ENCODE peak calls at places on chromosomes 5 and 9, in four cellular contexts. One of them, this sample, is unnamed.
A peak's percentile ranks its signal among the peaks of the same experiment; 100 is the strongest.

GRCh38 chr5:39256472-39256871 is 37.1 kb upstream of the FYB1 start:
- DNase-seq in mesothelial cell of epicardium: no peak
- DNase-seq in lung microvascular endothelial cell: no peak
- DNase-seq in WTC11: no peak
- DNase-seq in this sample: no peak

GRCh38 chr5:144179226-144179625 is 8.6 kb downstream of the KCTD16 start:
- DNase-seq in mesothelial cell of epicardium: no peak
- DNase-seq in lung microvascular endothelial cell: no peak
- DNase-seq in WTC11: no peak
- DNase-seq in this sample: no peak

GRCh38 chr5:99141534-99142135 is 212.8 kb upstream of the CHD1 start:
- DNase-seq in mesothelial cell of epicardium: no peak
- DNase-seq in lung microvascular endothelial cell: no peak
- DNase-seq in WTC11: no peak
- DNase-seq in this sample: no peak

GRCh38 chr5:167514461-167514860 is 777.0 kb upstream of the WWC1 start:
- DNase-seq in mesothelial cell of epicardium: no peak
- DNase-seq in lung microvascular endothelial cell: no peak
- DNase-seq in WTC11: no peak
- DNase-seq in this sample: no peak

GRCh38 chr5:135138116-135138850 is 104.3 kb upstream of the PITX1 start:
- DNase-seq in mesothelial cell of epicardium: no peak
- DNase-seq in lung microvascular endothelial cell: no peak
- DNase-seq in WTC11: no peak
- DNase-seq in this sample: no peak

GRCh38 chr9:115391166-115391825 is 273.3 kb upstream of the TNC start:
- DNase-seq in mesothelial cell of epicardium: no peak
- DNase-seq in lung microvascular endothelial cell: no peak
- DNase-seq in WTC11: no peak
- DNase-seq in this sample: no peak

GRCh38 chr5:181160144-181160754 is 12.9 kb downstream of the OR2V2 start:
- DNase-seq in mesothelial cell of epicardium: no peak
- DNase-seq in lung microvascular endothelial cell: peak; percentile 28
- DNase-seq in WTC11: peak; percentile 74
- DNase-seq in this sample: no peak

GRCh38 chr5:149489605-149490037 is 61.6 kb downstream of the CSNK1A1 start:
- DNase-seq in mesothelial cell of epicardium: no peak
- DNase-seq in lung microvascular endothelial cell: peak; percentile 51
- DNase-seq in WTC11: no peak
- DNase-seq in this sample: no peak

GRCh38 chr5:157903117-157903450 is 44.1 kb upstream of the CLINT1 start:
- DNase-seq in mesothelial cell of epicardium: no peak
- DNase-seq in lung microvascular endothelial cell: no peak
- DNase-seq in WTC11: no peak
- DNase-seq in this sample: no peak

GRCh38 chr5:55880453-55880852 is 29.3 kb downstream of the IL31RA start:
- DNase-seq in mesothelial cell of epicardium: no peak
- DNase-seq in lung microvascular endothelial cell: no peak
- DNase-seq in WTC11: no peak
- DNase-seq in this sample: no peak

GRCh38 chr9:111866976-111867375 is 29.6 kb upstream of the UGCG start:
- DNase-seq in mesothelial cell of epicardium: no peak
- DNase-seq in lung microvascular endothelial cell: peak; percentile 14
- DNase-seq in WTC11: no peak
- DNase-seq in this sample: no peak

GRCh38 chr9:80885894-80886293 is 803.5 kb downstream of the TLE1 start:
- DNase-seq in mesothelial cell of epicardium: no peak
- DNase-seq in lung microvascular endothelial cell: no peak
- DNase-seq in WTC11: peak; percentile 38
- DNase-seq in this sample: no peak

GRCh38 chr5:126445502-126446174 is 22.4 kb downstream of the GRAMD2B start:
- DNase-seq in mesothelial cell of epicardium: no peak
- DNase-seq in lung microvascular endothelial cell: no peak
- DNase-seq in WTC11: no peak
- DNase-seq in this sample: no peak

GRCh38 chr9:1709347-1709746 is 305.8 kb upstream of the SMARCA2 start:
- DNase-seq in mesothelial cell of epicardium: no peak
- DNase-seq in lung microvascular endothelial cell: no peak
- DNase-seq in WTC11: no peak
- DNase-seq in this sample: no peak

GRCh38 chr9:137860361-137860760 is 17.2 kb upstream of the CACNA1B start:
- DNase-seq in mesothelial cell of epicardium: no peak
- DNase-seq in lung microvascular endothelial cell: no peak
- DNase-seq in WTC11: no peak
- DNase-seq in this sample: no peak

GRCh38 chr9:27059907-27060306 is 49.1 kb upstream of the TEK start:
- DNase-seq in mesothelial cell of epicardium: no peak
- DNase-seq in lung microvascular endothelial cell: peak; percentile 87
- DNase-seq in WTC11: no peak
- DNase-seq in this sample: no peak

GRCh38 chr9:70888471-70888870 is 232.9 kb downstream of the TRPM3 start:
- DNase-seq in mesothelial cell of epicardium: no peak
- DNase-seq in lung microvascular endothelial cell: peak; percentile 72
- DNase-seq in WTC11: no peak
- DNase-seq in this sample: no peak

GRCh38 chr5:95631265-95631957 is 11.5 kb downstream of the GPR150 start:
- DNase-seq in mesothelial cell of epicardium: no peak
- DNase-seq in lung microvascular endothelial cell: no peak
- DNase-seq in WTC11: no peak
- DNase-seq in this sample: no peak

GRCh38 chr9:69805962-69806633 is 14.5 kb upstream of the CFAP95 start:
- DNase-seq in mesothelial cell of epicardium: no peak
- DNase-seq in lung microvascular endothelial cell: no peak
- DNase-seq in WTC11: no peak
- DNase-seq in this sample: no peak

GRCh38 chr9:70587143-70587710 is 172.8 kb upstream of the KLF9 start:
- DNase-seq in mesothelial cell of epicardium: no peak
- DNase-seq in lung microvascular endothelial cell: peak; percentile 36
- DNase-seq in WTC11: no peak
- DNase-seq in this sample: no peak

GRCh38 chr5:9617739-9618504 is 12.2 kb downstream of the TAS2R1 start:
- DNase-seq in mesothelial cell of epicardium: no peak
- DNase-seq in lung microvascular endothelial cell: no peak
- DNase-seq in WTC11: no peak
- DNase-seq in this sample: no peak

GRCh38 chr5:6365142-6365976 is 13.0 kb downstream of the MED10 start:
- DNase-seq in mesothelial cell of epicardium: no peak
- DNase-seq in lung microvascular endothelial cell: peak; percentile 46
- DNase-seq in WTC11: no peak
- DNase-seq in this sample: no peak

GRCh38 chr5:72244862-72245371 is 75.1 kb downstream of the MRPS27 start:
- DNase-seq in mesothelial cell of epicardium: no peak
- DNase-seq in lung microvascular endothelial cell: peak; percentile 82
- DNase-seq in WTC11: peak; percentile 21
- DNase-seq in this sample: no peak

GRCh38 chr5:23506329-23507236 is 826 bp upstream of the PRDM9 start:
- DNase-seq in mesothelial cell of epicardium: no peak
- DNase-seq in lung microvascular endothelial cell: no peak
- DNase-seq in WTC11: peak; percentile 51
- DNase-seq in this sample: no peak

GRCh38 chr9:13267743-13268142 is 11.7 kb downstream of the MPDZ start:
- DNase-seq in mesothelial cell of epicardium: no peak
- DNase-seq in lung microvascular endothelial cell: peak; percentile 51
- DNase-seq in WTC11: no peak
- DNase-seq in this sample: no peak

GRCh38 chr9:128552744-128553221 is 396 bp downstream of the SPTAN1 start:
- DNase-seq in mesothelial cell of epicardium: peak; percentile 69
- DNase-seq in lung microvascular endothelial cell: peak; percentile 45
- DNase-seq in WTC11: peak; percentile 73
- DNase-seq in this sample: peak; percentile 61

GRCh38 chr5:33041586-33041985 is 330.5 kb downstream of the NPR3 start:
- DNase-seq in mesothelial cell of epicardium: no peak
- DNase-seq in lung microvascular endothelial cell: no peak
- DNase-seq in WTC11: no peak
- DNase-seq in this sample: no peak

GRCh38 chr9:98357921-98358535 is 102.6 kb upstream of the TBC1D2 start:
- DNase-seq in mesothelial cell of epicardium: no peak
- DNase-seq in lung microvascular endothelial cell: peak; percentile 93
- DNase-seq in WTC11: no peak
- DNase-seq in this sample: no peak

GRCh38 chr9:94802795-94803194 is 76.3 kb downstream of the AOPEP start:
- DNase-seq in mesothelial cell of epicardium: no peak
- DNase-seq in lung microvascular endothelial cell: no peak
- DNase-seq in WTC11: no peak
- DNase-seq in this sample: no peak

This sample was measured in progenitor cell of endocrine pancreas.